ENCODE peak calls at places on chromosomes 11 and 22, in ten cellular contexts. K is hypothalamus; Q is adrenal gland; Y is activated T-helper 9 cell treated with anti-CD3 and anti-CD28 coated beads, Interleukin-2, amount 50 U/mL, for 16 hours; T is HFF-Myc; A is keratinocyte; L is germinal center; U is NCI-H446; W is NCI-H2029; P is EH. R is an unnamed sample.

GRCh38 chr11:30984442-30984816 is 385.1 kb downstream of the DCDC1 start:
- DNase-seq in K (no peak), Q (peak), Y (no peak), T (no peak), A (no peak), L (no peak), U (no peak), W (no peak), P (no peak), R (no peak)

GRCh38 chr11:128174465-128175101 is 412.8 kb downstream of the ETS1 start:
- DNase-seq in K (no peak), Q (no peak), Y (no peak), T (no peak), A (no peak), L (no peak), U (no peak), W (no peak), P (peak), R (peak)

GRCh38 chr11:10322830-10323792 is 18.2 kb downstream of the ADM start:
- DNase-seq in K (no peak), Q (peak), Y (peak), T (no peak), A (no peak), L (peak), U (peak), W (peak), P (peak), R (peak)

GRCh38 chr22:19853879-19854777 is 546 bp downstream of the GNB1L start:
- DNase-seq in K (no peak), Q (no peak), Y (no peak), T (no peak), A (no peak), L (peak), U (no peak), W (no peak), P (no peak), R (peak)

GRCh38 chr11:70312401-70313357 is 42.2 kb downstream of the PPFIA1 start:
- DNase-seq in K (no peak), Q (peak), Y (no peak), T (no peak), A (no peak), L (no peak), U (no peak), W (no peak), P (no peak), R (no peak)

GRCh38 chr11:45400594-45400993 is 114.5 kb upstream of the SYT13 start:
- DNase-seq in K (no peak), Q (no peak), Y (no peak), T (peak), A (no peak), L (no peak), U (no peak), W (no peak), P (peak), R (peak)

GRCh38 chr11:111282663-111283062 is 15.7 kb upstream of the POU2AF3 start:
- DNase-seq in K (no peak), Q (no peak), Y (no peak), T (no peak), A (no peak), L (no peak), U (no peak), W (no peak), P (no peak), R (no peak)

GRCh38 chr11:32318071-32318815 is 117.1 kb downstream of the WT1 start:
- DNase-seq in K (no peak), Q (no peak), Y (no peak), T (no peak), A (no peak), L (no peak), U (no peak), W (no peak), P (no peak), R (no peak)

GRCh38 chr11:28176231-28176853 is 68.2 kb downstream of the METTL15 start:
- DNase-seq in K (no peak), Q (no peak), Y (no peak), T (peak), A (no peak), L (no peak), U (no peak), W (no peak), P (peak), R (peak)